ENCODE peak calls at places on chromosome 7, in four cellular contexts. Q is NCI-H69; L is progenitor cell of endocrine pancreas; A is effector CD4-positive, alpha-beta T cell. D is an unnamed sample.

GRCh38 chr7:30894866-30895408 is 16.7 kb upstream of the AQP1 start:
- DNase-seq in Q (peak), L (no peak), A (no peak), D (no peak)

GRCh38 chr7:143945423-143945822 is 9.2 kb upstream of the OR2F1 start:
- DNase-seq in Q (no peak), L (no peak), A (no peak), D (no peak)

GRCh38 chr7:1325246-1325645 is 92.6 kb downstream of the UNCX start:
- DNase-seq in Q (no peak), L (no peak), A (no peak), D (no peak)

GRCh38 chr7:114418117-114418516 is 3.5 kb downstream of the FOXP2 start:
- DNase-seq in Q (peak), L (no peak), A (no peak), D (no peak)

GRCh38 chr7:25028370-25028971 is 48.5 kb upstream of the OSBPL3 start:
- DNase-seq in Q (peak), L (no peak), A (peak), D (peak)

GRCh38 chr7:4845740-4846142 is 16.1 kb downstream of the PAPOLB start:
- DNase-seq in Q (peak), L (no peak), A (no peak), D (no peak)

GRCh38 chr7:128710391-128710930 is 28.7 kb upstream of the CALU start:
- DNase-seq in Q (no peak), L (no peak), A (no peak), D (no peak)

GRCh38 chr7:3493499-3493898 is 192.4 kb downstream of the SDK1 start:
- DNase-seq in Q (no peak), L (no peak), A (no peak), D (no peak)

GRCh38 chr7:73342645-73343044 is 14.7 kb downstream of the FKBP6 start:
- DNase-seq in Q (peak), L (no peak), A (no peak), D (no peak)

GRCh38 chr7:155346285-155346684 is 48.6 kb downstream of the INSIG1 start:
- DNase-seq in Q (no peak), L (no peak), A (no peak), D (no peak)

GRCh38 chr7:32316831-32317230 is 173.3 kb downstream of the LSM5 start:
- DNase-seq in Q (no peak), L (no peak), A (no peak), D (no peak)

GRCh38 chr7:5494683-5495561 is 71.3 kb upstream of the TNRC18 start:
- DNase-seq in Q (peak), L (peak), A (peak), D (peak)

GRCh38 chr7:112129655-112130323 is 76.4 kb downstream of the DOCK4 start:
- DNase-seq in Q (peak), L (no peak), A (no peak), D (no peak)

GRCh38 chr7:152522551-152522950 is 86.7 kb upstream of the KMT2C start:
- DNase-seq in Q (peak), L (no peak), A (no peak), D (no peak)

GRCh38 chr7:134684165-134684564 is 37.5 kb downstream of the BPGM start:
- DNase-seq in Q (no peak), L (no peak), A (no peak), D (no peak)

GRCh38 chr7:117389871-117390270 is 37.4 kb downstream of the ASZ1 start:
- DNase-seq in Q (no peak), L (no peak), A (no peak), D (no peak)

GRCh38 chr7:2120841-2121830 is 111.6 kb downstream of the MAD1L1 start:
- DNase-seq in Q (peak), L (no peak), A (no peak), D (no peak)

GRCh38 chr7:102119213-102119651 is 167.4 kb upstream of the SH2B2 start:
- DNase-seq in Q (no peak), L (no peak), A (no peak), D (no peak)

GRCh38 chr7:107152011-107152410 is 16.8 kb upstream of the HBP1 start:
- DNase-seq in Q (no peak), L (no peak), A (no peak), D (no peak)

GRCh38 chr7:46071601-46072000 is 150.5 kb upstream of the IGFBP3 start:
- DNase-seq in Q (no peak), L (no peak), A (no peak), D (no peak)

GRCh38 chr7:111532625-111533024 is 29.7 kb downstream of the IMMP2L start:
- DNase-seq in Q (peak), L (no peak), A (no peak), D (no peak)

GRCh38 chr7:151598045-151598444 is 78.3 kb upstream of the RHEB start:
- DNase-seq in Q (peak), L (no peak), A (no peak), D (no peak)

GRCh38 chr7:74657692-74658170 is at the start of gene GTF2I:
- DNase-seq in Q (no peak), L (peak), A (no peak), D (peak)

GRCh38 chr7:45146531-45147379 is 10.8 kb upstream of the RAMP3 start:
- DNase-seq in Q (no peak), L (no peak), A (no peak), D (no peak)

GRCh38 chr7:105871142-105871541 is 5.3 kb downstream of the ATXN7L1 start:
- DNase-seq in Q (no peak), L (no peak), A (no peak), D (no peak)

GRCh38 chr7:117993377-117994003 is 120.2 kb upstream of the CTTNBP2 start:
- DNase-seq in Q (peak), L (peak), A (no peak), D (peak)

D was measured in activated naive CD8-positive, alpha-beta T cell treated with anti-CD3 and anti-CD28 coated beads for 36 hours.